ENCODE peak calls at places on chromosome 19, in four cellular contexts. P is stimulated activated CD4-positive, alpha-beta T cell treated with anti-CD3 and anti-CD28 coated beads, TNF-alpha, amount 100 ng/mL, for 24 hours; Q is stomach; T is stimulated activated effector memory CD8-positive, alpha-beta T cell treated with anti-CD3 and anti-CD28 coated beads, Interleukin-12 subunit alpha, Interleukin-12 subunit beta, amount 100 ng/mL, for 72 hours. N is an unnamed sample.

GRCh38 chr19:39325778-39326680 is 5.4 kb upstream of the LRFN1 start:
- DNase-seq in P (no peak), Q (no peak), T (no peak), N (no peak)

GRCh38 chr19:29785955-29786589 is 25.7 kb upstream of the CCNE1 start:
- DNase-seq in P (no peak), Q (no peak), T (no peak), N (no peak)

GRCh38 chr19:56538254-56538760 is 441 bp upstream of the ZFP28 start:
- DNase-seq in P (peak), Q (peak), T (peak), N (peak)

GRCh38 chr19:7505682-7506384 is 10.1 kb upstream of the ZNF358 start:
- DNase-seq in P (no peak), Q (no peak), T (no peak), N (no peak)

GRCh38 chr19:4310247-4311121 is 6.1 kb downstream of the FSD1 start:
- DNase-seq in P (no peak), Q (no peak), T (no peak), N (no peak)

GRCh38 chr19:46775642-46776258 is 12.6 kb downstream of the SLC1A5 start:
- DNase-seq in P (no peak), Q (no peak), T (no peak), N (no peak)

GRCh38 chr19:3336680-3337523 is 29.5 kb upstream of the NFIC start:
- DNase-seq in P (no peak), Q (peak), T (no peak), N (peak)

GRCh38 chr19:12092065-12092867 is 27.7 kb downstream of the ZNF844 start:
- DNase-seq in P (peak), Q (peak), T (peak), N (peak)

GRCh38 chr19:58227964-58228583 is 640 bp upstream of the ZNF544 start:
- DNase-seq in P (no peak), Q (no peak), T (no peak), N (no peak)

GRCh38 chr19:55383279-55383788 is 758 bp downstream of the TMEM238 start:
- DNase-seq in P (no peak), Q (no peak), T (no peak), N (no peak)

GRCh38 chr19:2083174-2083854 is 12.8 kb downstream of the MOB3A start:
- DNase-seq in P (no peak), Q (no peak), T (no peak), N (no peak)

GRCh38 chr19:10206226-10206873 is 11.6 kb upstream of the DNMT1 start:
- DNase-seq in P (no peak), Q (no peak), T (no peak), N (peak)

GRCh38 chr19:56671613-56671994 is at the start of gene ZNF835:
- DNase-seq in P (peak), Q (peak), T (peak), N (peak)

GRCh38 chr19:3162418-3163229 is 15.9 kb upstream of the S1PR4 start:
- DNase-seq in P (no peak), Q (no peak), T (no peak), N (no peak)